ENCODE peak calls at places on chromosomes 1 and 21, in four cellular contexts. One of them, this sample, is unnamed.

GRCh38 chr1:23577056-23577985 is 18.0 kb upstream of the ID3 start:
- DNase-seq in HepG2: peak
- DNase-seq in H1: no peak
- DNase-seq in GM12878: peak
- DNase-seq in this sample: no peak

GRCh38 chr1:5733596-5733995 is 258.6 kb downstream of the NPHP4 start:
- DNase-seq in HepG2: no peak
- DNase-seq in H1: no peak
- DNase-seq in GM12878: no peak
- DNase-seq in this sample: no peak

GRCh38 chr1:198153103-198153502 is 3.7 kb upstream of the NEK7 start:
- DNase-seq in HepG2: no peak
- DNase-seq in H1: no peak
- DNase-seq in GM12878: no peak
- DNase-seq in this sample: no peak

GRCh38 chr1:177138347-177138746 is 26.2 kb downstream of the ASTN1 start:
- DNase-seq in HepG2: no peak
- DNase-seq in H1: no peak
- DNase-seq in GM12878: no peak
- DNase-seq in this sample: no peak

GRCh38 chr1:247326601-247327135 is 5.0 kb downstream of the ZNF496 start:
- DNase-seq in HepG2: no peak
- DNase-seq in H1: no peak
- DNase-seq in GM12878: no peak
- DNase-seq in this sample: no peak

GRCh38 chr21:14259669-14260458 is 43.9 kb downstream of the RBM11 start:
- DNase-seq in HepG2: peak
- DNase-seq in H1: no peak
- DNase-seq in GM12878: no peak
- DNase-seq in this sample: peak

GRCh38 chr1:98467584-98467983 is 193.9 kb upstream of the SNX7 start:
- DNase-seq in HepG2: no peak
- DNase-seq in H1: no peak
- DNase-seq in GM12878: no peak
- DNase-seq in this sample: no peak

GRCh38 chr1:94924967-94925366 is 1.9 kb downstream of the CNN3 start:
- DNase-seq in HepG2: no peak
- DNase-seq in H1: no peak
- DNase-seq in GM12878: no peak
- DNase-seq in this sample: no peak

GRCh38 chr21:42009018-42009830 is 936 bp downstream of the ZBTB21 start:
- DNase-seq in HepG2: peak
- DNase-seq in H1: peak
- DNase-seq in GM12878: no peak
- DNase-seq in this sample: no peak

GRCh38 chr1:16013220-16013907 is 4.5 kb downstream of the HSPB7 start:
- DNase-seq in HepG2: peak
- DNase-seq in H1: peak
- DNase-seq in GM12878: peak
- DNase-seq in this sample: no peak

GRCh38 chr1:220462756-220463155 is 65.2 kb upstream of the MARK1 start:
- DNase-seq in HepG2: no peak
- DNase-seq in H1: peak
- DNase-seq in GM12878: no peak
- DNase-seq in this sample: no peak

GRCh38 chr1:168279253-168279652 is 1.4 kb upstream of the TBX19 start:
- DNase-seq in HepG2: no peak
- DNase-seq in H1: no peak
- DNase-seq in GM12878: no peak
- DNase-seq in this sample: no peak

GRCh38 chr1:110336300-110337039 is 2.7 kb upstream of the RBM15 start:
- DNase-seq in HepG2: no peak
- DNase-seq in H1: no peak
- DNase-seq in GM12878: no peak
- DNase-seq in this sample: no peak

DNA sequence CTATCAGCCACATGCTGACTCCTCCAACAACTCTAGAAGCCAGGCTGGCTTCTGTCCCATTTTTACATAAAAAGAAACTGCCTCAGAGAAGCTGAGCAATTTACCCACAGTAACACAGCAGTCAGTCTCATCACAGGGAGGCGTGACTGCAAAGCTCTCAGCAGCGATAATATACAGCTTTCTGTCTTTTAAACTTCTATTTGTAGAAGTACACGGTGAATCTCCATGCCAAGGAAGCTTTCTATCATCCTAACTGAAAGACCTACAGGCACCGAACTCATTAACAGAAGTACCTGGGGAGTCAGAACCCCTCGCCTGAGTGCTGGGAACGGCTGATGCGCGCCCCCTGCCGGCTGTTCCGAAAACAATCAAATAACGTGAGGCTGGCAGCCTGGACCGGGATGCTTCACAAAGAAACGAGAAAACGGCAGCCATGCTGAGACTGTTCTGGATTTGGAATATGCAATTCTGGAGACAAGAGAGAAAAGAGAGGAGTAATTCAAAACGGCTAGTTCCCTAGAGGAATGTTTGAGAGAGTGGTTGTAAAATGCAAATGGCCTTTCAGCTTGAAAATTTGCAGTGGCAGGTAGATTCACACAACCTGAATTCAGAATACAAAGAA is 43.5 kb upstream of the RAB4A start:
- DNase-seq in HepG2: peak
- DNase-seq in H1: peak
- DNase-seq in GM12878: no peak
- DNase-seq in this sample: peak
- TF ChIP-seq ZNF274 in HepG2: no peak
- TF ChIP-seq ZNF274 in H1: no peak
- TF ChIP-seq ZNF274 in GM12878: no peak
- TF ChIP-seq ZNF274 in this sample: no peak

GRCh38 chr1:53082826-53083225 is 20.8 kb downstream of the PODN start:
- DNase-seq in HepG2: no peak
- DNase-seq in H1: no peak
- DNase-seq in GM12878: no peak
- DNase-seq in this sample: no peak
- H3K9ac ChIP-seq in HepG2: peak
- H3K9ac ChIP-seq in H1: no peak
- H3K9ac ChIP-seq in GM12878: no peak
- H3K9ac ChIP-seq in this sample: no peak

DNA sequence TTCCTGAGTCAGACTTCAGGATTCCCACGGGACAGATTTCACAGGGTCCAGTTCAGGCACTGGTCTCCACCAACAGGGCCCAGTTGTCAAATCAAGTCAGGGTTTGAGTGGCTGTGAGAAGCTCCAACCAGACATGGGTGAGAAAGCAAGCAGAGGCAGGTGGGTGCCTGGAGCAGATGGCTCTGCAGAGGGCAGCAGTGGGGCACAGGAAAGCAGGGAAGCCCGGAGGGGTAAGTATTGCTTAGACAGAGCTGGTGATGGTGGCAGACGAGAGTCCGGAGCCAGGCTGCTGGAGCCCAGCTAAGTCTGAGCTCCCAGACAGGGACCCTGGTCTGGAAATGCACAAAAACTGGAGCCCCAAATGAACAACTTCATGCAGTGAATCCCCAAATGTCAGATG is 40.4 kb downstream of the RIMS3 start:
- DNase-seq in HepG2: peak
- DNase-seq in H1: no peak
- DNase-seq in GM12878: no peak
- DNase-seq in this sample: no peak
- TF ChIP-seq SUZ12 in HepG2: no peak
- TF ChIP-seq SUZ12 in H1: no peak
- TF ChIP-seq SUZ12 in GM12878: no peak
- TF ChIP-seq SUZ12 in this sample: no peak

GRCh38 chr1:18951818-18952391 is 4.6 kb downstream of the IFFO2 start:
- DNase-seq in HepG2: no peak
- DNase-seq in H1: no peak
- DNase-seq in GM12878: peak
- DNase-seq in this sample: no peak

GRCh38 chr1:18955116-18955441 is 1.4 kb downstream of the IFFO2 start:
- DNase-seq in HepG2: no peak
- DNase-seq in H1: no peak
- DNase-seq in GM12878: no peak
- DNase-seq in this sample: no peak

GRCh38 chr1:18955442-18956188 is 861 bp downstream of the IFFO2 start:
- DNase-seq in HepG2: no peak
- DNase-seq in H1: peak
- DNase-seq in GM12878: no peak
- DNase-seq in this sample: no peak

GRCh38 chr1:18954270-18955071 is 2.0 kb downstream of the IFFO2 start:
- DNase-seq in HepG2: no peak
- DNase-seq in H1: no peak
- DNase-seq in GM12878: no peak
- DNase-seq in this sample: no peak

GRCh38 chr1:18953656-18954259 is 2.7 kb downstream of the IFFO2 start:
- DNase-seq in HepG2: no peak
- DNase-seq in H1: no peak
- DNase-seq in GM12878: no peak
- DNase-seq in this sample: no peak
- TF ChIP-seq ZNF274 in HepG2: no peak
- TF ChIP-seq ZNF274 in H1: no peak
- TF ChIP-seq ZNF274 in GM12878: no peak
- TF ChIP-seq ZNF274 in this sample: no peak

DNA sequence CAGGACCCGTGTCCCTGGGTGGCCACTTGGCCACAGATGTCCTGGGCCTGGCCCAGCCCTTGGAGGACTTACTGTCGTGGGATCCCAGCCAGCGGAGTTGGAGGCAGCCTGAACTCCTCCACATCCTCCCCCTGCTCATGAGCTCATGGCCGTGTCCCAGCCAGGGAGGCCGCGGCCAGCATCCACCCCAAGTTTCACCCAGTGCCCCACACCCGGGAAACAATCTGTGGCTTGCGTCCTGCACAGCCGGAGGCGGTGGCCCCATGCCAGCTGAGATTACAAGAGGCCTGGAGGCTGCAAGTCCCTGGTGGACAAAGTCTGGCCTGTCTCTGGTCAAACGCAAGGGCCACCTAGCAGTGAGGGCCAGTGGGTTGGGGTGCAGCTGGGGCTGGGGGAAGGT is 27.5 kb upstream of the TMEM52 start:
- DNase-seq in HepG2: no peak
- DNase-seq in H1: no peak
- DNase-seq in GM12878: no peak
- DNase-seq in this sample: no peak
- H3K9ac ChIP-seq in HepG2: no peak
- H3K9ac ChIP-seq in H1: no peak
- H3K9ac ChIP-seq in GM12878: no peak
- H3K9ac ChIP-seq in this sample: no peak

This sample was measured in NT2/D1.